ENCODE peak calls at places on chromosomes 11 and 22, in six cellular contexts. One of them, this sample, is unnamed.

GRCh38 chr22:40709752-40710413 is 30.6 kb downstream of the MCHR1 start:
- DNase-seq in heart left ventricle: no peak
- DNase-seq in stomach: no peak
- DNase-seq in fibroblast of the aortic adventitia: peak
- DNase-seq in Caco-2: no peak
- DNase-seq in fibroblast of lung: peak
- DNase-seq in this sample: no peak

GRCh38 chr22:37752189-37753061 is 55.3 kb upstream of the GCAT start:
- DNase-seq in stomach: peak
- DNase-seq in fibroblast of the aortic adventitia: peak
- DNase-seq in heart left ventricle: peak
- DNase-seq in Caco-2: peak
- DNase-seq in fibroblast of lung: peak
- DNase-seq in this sample: peak

GRCh38 chr11:9203715-9204311 is 61.3 kb downstream of the DENND5A start:
- DNase-seq in heart left ventricle: no peak
- DNase-seq in fibroblast of the aortic adventitia: no peak
- DNase-seq in stomach: no peak
- DNase-seq in fibroblast of lung: no peak
- DNase-seq in Caco-2: no peak
- DNase-seq in this sample: no peak

GRCh38 chr22:32558681-32559355 is 84.2 kb downstream of the FBXO7 start:
- DNase-seq in stomach: peak
- DNase-seq in fibroblast of the aortic adventitia: peak
- DNase-seq in Caco-2: no peak
- DNase-seq in heart left ventricle: no peak
- DNase-seq in fibroblast of lung: peak
- DNase-seq in this sample: peak

GRCh38 chr11:61477734-61478148 is 30.8 kb upstream of the LRRC10B start:
- DNase-seq in fibroblast of the aortic adventitia: peak
- DNase-seq in stomach: peak
- DNase-seq in Caco-2: peak
- DNase-seq in heart left ventricle: no peak
- DNase-seq in fibroblast of lung: peak
- DNase-seq in this sample: no peak

GRCh38 chr22:22855617-22856308 is 31.9 kb upstream of the IGLL5 start:
- DNase-seq in fibroblast of lung: no peak
- DNase-seq in stomach: no peak
- DNase-seq in fibroblast of the aortic adventitia: no peak
- DNase-seq in Caco-2: no peak
- DNase-seq in heart left ventricle: no peak
- DNase-seq in this sample: no peak

GRCh38 chr22:30221121-30221992 is 25.2 kb downstream of the LIF start:
- DNase-seq in heart left ventricle: peak
- DNase-seq in stomach: no peak
- DNase-seq in fibroblast of the aortic adventitia: no peak
- DNase-seq in fibroblast of lung: no peak
- DNase-seq in Caco-2: no peak
- DNase-seq in this sample: no peak

GRCh38 chr11:93005239-93005638 is 35.8 kb downstream of the MTNR1B start:
- DNase-seq in fibroblast of the aortic adventitia: peak
- DNase-seq in heart left ventricle: no peak
- DNase-seq in fibroblast of lung: peak
- DNase-seq in stomach: no peak
- DNase-seq in Caco-2: no peak
- DNase-seq in this sample: no peak

GRCh38 chr11:64887757-64888405 is 9.5 kb upstream of the EHD1 start:
- DNase-seq in fibroblast of the aortic adventitia: peak
- DNase-seq in fibroblast of lung: peak
- DNase-seq in Caco-2: peak
- DNase-seq in heart left ventricle: peak
- DNase-seq in stomach: peak
- DNase-seq in this sample: no peak

GRCh38 chr11:64593156-64594105 is 2.4 kb downstream of the SLC22A12 start:
- DNase-seq in stomach: no peak
- DNase-seq in heart left ventricle: peak
- DNase-seq in fibroblast of lung: no peak
- DNase-seq in Caco-2: no peak
- DNase-seq in fibroblast of the aortic adventitia: no peak
- DNase-seq in this sample: no peak

GRCh38 chr11:100576044-100577021 is 110.8 kb upstream of the ARHGAP42 start:
- DNase-seq in fibroblast of the aortic adventitia: peak
- DNase-seq in fibroblast of lung: peak
- DNase-seq in stomach: no peak
- DNase-seq in heart left ventricle: no peak
- DNase-seq in Caco-2: no peak
- DNase-seq in this sample: no peak

GRCh38 chr11:96188625-96189006 is 154.4 kb downstream of the MAML2 start:
- DNase-seq in heart left ventricle: no peak
- DNase-seq in stomach: no peak
- DNase-seq in fibroblast of the aortic adventitia: peak
- DNase-seq in Caco-2: no peak
- DNase-seq in fibroblast of lung: no peak
- DNase-seq in this sample: no peak

GRCh38 chr11:119671561-119672015 is 57.4 kb downstream of the NECTIN1 start:
- DNase-seq in fibroblast of lung: peak
- DNase-seq in stomach: no peak
- DNase-seq in heart left ventricle: peak
- DNase-seq in fibroblast of the aortic adventitia: peak
- DNase-seq in Caco-2: no peak
- DNase-seq in this sample: no peak

GRCh38 chr11:100719809-100720221 is 32.7 kb downstream of the ARHGAP42 start:
- DNase-seq in fibroblast of the aortic adventitia: peak
- DNase-seq in heart left ventricle: no peak
- DNase-seq in stomach: peak
- DNase-seq in fibroblast of lung: peak
- DNase-seq in Caco-2: no peak
- DNase-seq in this sample: no peak

GRCh38 chr11:64297722-64298358 is 2.3 kb upstream of the CATSPERZ start:
- DNase-seq in stomach: no peak
- DNase-seq in heart left ventricle: no peak
- DNase-seq in fibroblast of the aortic adventitia: no peak
- DNase-seq in Caco-2: no peak
- DNase-seq in fibroblast of lung: no peak
- DNase-seq in this sample: peak

GRCh38 chr11:18416459-18416858 is 4.3 kb downstream of the LDHC start:
- DNase-seq in Caco-2: no peak
- DNase-seq in heart left ventricle: no peak
- DNase-seq in fibroblast of the aortic adventitia: no peak
- DNase-seq in stomach: no peak
- DNase-seq in fibroblast of lung: no peak
- DNase-seq in this sample: no peak

GRCh38 chr22:17257091-17257490 is 37.9 kb upstream of the ADA2 start:
- DNase-seq in heart left ventricle: no peak
- DNase-seq in Caco-2: no peak
- DNase-seq in stomach: no peak
- DNase-seq in fibroblast of the aortic adventitia: no peak
- DNase-seq in fibroblast of lung: no peak
- DNase-seq in this sample: no peak

GRCh38 chr11:3195251-3196160 is 23.1 kb downstream of the MRGPRG start:
- DNase-seq in fibroblast of the aortic adventitia: no peak
- DNase-seq in fibroblast of lung: peak
- DNase-seq in heart left ventricle: no peak
- DNase-seq in stomach: no peak
- DNase-seq in Caco-2: no peak
- DNase-seq in this sample: no peak

GRCh38 chr22:44815099-44816070 is 63.0 kb downstream of the ARHGAP8 start:
- DNase-seq in fibroblast of the aortic adventitia: no peak
- DNase-seq in heart left ventricle: no peak
- DNase-seq in Caco-2: no peak
- DNase-seq in stomach: no peak
- DNase-seq in fibroblast of lung: no peak
- DNase-seq in this sample: no peak

GRCh38 chr11:43399983-43400630 is 41.4 kb downstream of the TTC17 start:
- DNase-seq in heart left ventricle: no peak
- DNase-seq in fibroblast of lung: no peak
- DNase-seq in fibroblast of the aortic adventitia: no peak
- DNase-seq in Caco-2: no peak
- DNase-seq in stomach: no peak
- DNase-seq in this sample: no peak

GRCh38 chr11:67700548-67701262 is 26.3 kb upstream of the ALDH3B2 start:
- DNase-seq in Caco-2: no peak
- DNase-seq in fibroblast of the aortic adventitia: no peak
- DNase-seq in heart left ventricle: no peak
- DNase-seq in stomach: no peak
- DNase-seq in fibroblast of lung: no peak
- DNase-seq in this sample: no peak

GRCh38 chr11:396511-396947 is 2.5 kb downstream of the PKP3 start:
- DNase-seq in fibroblast of the aortic adventitia: peak
- DNase-seq in Caco-2: no peak
- DNase-seq in heart left ventricle: no peak
- DNase-seq in fibroblast of lung: peak
- DNase-seq in stomach: no peak
- DNase-seq in this sample: no peak

GRCh38 chr11:116189378-116190170 is 583.2 kb downstream of the BUD13 start:
- DNase-seq in Caco-2: no peak
- DNase-seq in heart left ventricle: no peak
- DNase-seq in stomach: no peak
- DNase-seq in fibroblast of lung: no peak
- DNase-seq in fibroblast of the aortic adventitia: no peak
- DNase-seq in this sample: no peak

GRCh38 chr11:118003021-118003423 is 16.8 kb downstream of the IL10RA start:
- DNase-seq in heart left ventricle: no peak
- DNase-seq in Caco-2: peak
- DNase-seq in fibroblast of lung: no peak
- DNase-seq in stomach: no peak
- DNase-seq in fibroblast of the aortic adventitia: no peak
- DNase-seq in this sample: no peak

GRCh38 chr11:96338910-96339703 is 3.9 kb downstream of the MAML2 start:
- DNase-seq in heart left ventricle: no peak
- DNase-seq in fibroblast of the aortic adventitia: peak
- DNase-seq in Caco-2: no peak
- DNase-seq in fibroblast of lung: peak
- DNase-seq in stomach: no peak
- DNase-seq in this sample: peak

GRCh38 chr11:12122083-12122482 is 11.7 kb downstream of the MICAL2 start:
- DNase-seq in stomach: no peak
- DNase-seq in fibroblast of lung: no peak
- DNase-seq in Caco-2: peak
- DNase-seq in heart left ventricle: no peak
- DNase-seq in fibroblast of the aortic adventitia: no peak
- DNase-seq in this sample: peak
- TF ChIP-seq CTCF in stomach: peak
- TF ChIP-seq CTCF in fibroblast of lung: peak
- TF ChIP-seq CTCF in Caco-2: peak
- TF ChIP-seq CTCF in heart left ventricle: no peak
- TF ChIP-seq CTCF in fibroblast of the aortic adventitia: peak
- TF ChIP-seq CTCF in this sample: peak

GRCh38 chr11:58900479-58901420 is 38.5 kb upstream of the GLYATL1 start:
- DNase-seq in stomach: peak
- DNase-seq in heart left ventricle: peak
- DNase-seq in fibroblast of lung: peak
- DNase-seq in fibroblast of the aortic adventitia: peak
- DNase-seq in Caco-2: peak
- DNase-seq in this sample: no peak

GRCh38 chr11:58902881-58903280 is 36.4 kb upstream of the GLYATL1 start:
- DNase-seq in fibroblast of the aortic adventitia: no peak
- DNase-seq in Caco-2: no peak
- DNase-seq in stomach: no peak
- DNase-seq in fibroblast of lung: no peak
- DNase-seq in heart left ventricle: no peak
- DNase-seq in this sample: no peak

GRCh38 chr11:58907780-58908179 is 31.5 kb upstream of the GLYATL1 start:
- DNase-seq in Caco-2: no peak
- DNase-seq in heart left ventricle: no peak
- DNase-seq in fibroblast of lung: no peak
- DNase-seq in fibroblast of the aortic adventitia: no peak
- DNase-seq in stomach: no peak
- DNase-seq in this sample: no peak

GRCh38 chr11:58905716-58906547 is 33.4 kb upstream of the GLYATL1 start:
- DNase-seq in fibroblast of the aortic adventitia: peak
- DNase-seq in fibroblast of lung: peak
- DNase-seq in stomach: peak
- DNase-seq in heart left ventricle: peak
- DNase-seq in Caco-2: no peak
- DNase-seq in this sample: no peak

GRCh38 chr11:58905141-58905715 is 34.1 kb upstream of the GLYATL1 start:
- DNase-seq in fibroblast of lung: peak
- DNase-seq in Caco-2: no peak
- DNase-seq in stomach: no peak
- DNase-seq in heart left ventricle: peak
- DNase-seq in fibroblast of the aortic adventitia: peak
- DNase-seq in this sample: no peak
- TF ChIP-seq CTCF in fibroblast of lung: peak
- TF ChIP-seq CTCF in Caco-2: no peak
- TF ChIP-seq CTCF in stomach: no peak
- TF ChIP-seq CTCF in heart left ventricle: no peak
- TF ChIP-seq CTCF in fibroblast of the aortic adventitia: peak
- TF ChIP-seq CTCF in this sample: no peak

GRCh38 chr11:127017482-127017881 is 16.9 kb upstream of the KIRREL3 start:
- DNase-seq in fibroblast of lung: peak
- DNase-seq in Caco-2: peak
- DNase-seq in stomach: no peak
- DNase-seq in heart left ventricle: no peak
- DNase-seq in fibroblast of the aortic adventitia: peak
- DNase-seq in this sample: no peak
- TF ChIP-seq CTCF in fibroblast of lung: peak
- TF ChIP-seq CTCF in Caco-2: peak
- TF ChIP-seq CTCF in stomach: no peak
- TF ChIP-seq CTCF in heart left ventricle: no peak
- TF ChIP-seq CTCF in fibroblast of the aortic adventitia: peak
- TF ChIP-seq CTCF in this sample: no peak

GRCh38 chr11:2182692-2183474 is 11.3 kb upstream of the TH start:
- DNase-seq in Caco-2: no peak
- DNase-seq in fibroblast of the aortic adventitia: no peak
- DNase-seq in heart left ventricle: no peak
- DNase-seq in fibroblast of lung: no peak
- DNase-seq in stomach: no peak
- DNase-seq in this sample: no peak
- TF ChIP-seq CTCF in Caco-2: no peak
- TF ChIP-seq CTCF in fibroblast of the aortic adventitia: no peak
- TF ChIP-seq CTCF in heart left ventricle: no peak
- TF ChIP-seq CTCF in fibroblast of lung: no peak
- TF ChIP-seq CTCF in stomach: no peak
- TF ChIP-seq CTCF in this sample: no peak

GRCh38 chr11:46521947-46522681 is 71.7 kb downstream of the AMBRA1 start:
- DNase-seq in Caco-2: no peak
- DNase-seq in fibroblast of the aortic adventitia: peak
- DNase-seq in stomach: no peak
- DNase-seq in fibroblast of lung: peak
- DNase-seq in heart left ventricle: no peak
- DNase-seq in this sample: no peak
- TF ChIP-seq CTCF in Caco-2: no peak
- TF ChIP-seq CTCF in fibroblast of the aortic adventitia: peak
- TF ChIP-seq CTCF in stomach: no peak
- TF ChIP-seq CTCF in fibroblast of lung: peak
- TF ChIP-seq CTCF in heart left ventricle: no peak
- TF ChIP-seq CTCF in this sample: no peak

GRCh38 chr22:50146440-50147228 is 23.9 kb upstream of the PANX2 start:
- DNase-seq in heart left ventricle: peak
- DNase-seq in Caco-2: peak
- DNase-seq in fibroblast of the aortic adventitia: peak
- DNase-seq in fibroblast of lung: peak
- DNase-seq in stomach: peak
- DNase-seq in this sample: no peak
- TF ChIP-seq CTCF in heart left ventricle: peak
- TF ChIP-seq CTCF in Caco-2: peak
- TF ChIP-seq CTCF in fibroblast of the aortic adventitia: peak
- TF ChIP-seq CTCF in fibroblast of lung: peak
- TF ChIP-seq CTCF in stomach: peak
- TF ChIP-seq CTCF in this sample: peak